ENCODE peak calls at places on chromosome 7, in four cellular contexts. Y is Peyer's patch, P is RWPE1, E is A549. U is an unnamed sample.

GRCh38 chr7:27587429-27587828 is 75.3 kb downstream of the HIBADH start:
- DNase-seq in Y (no peak), P (no peak), E (no peak), U (no peak)

GRCh38 chr7:87935373-87935706 is 1.3 kb downstream of the ADAM22 start:
- DNase-seq in Y (no peak), P (no peak), E (no peak), U (no peak)

GRCh38 chr7:104627516-104627915 is 299.1 kb downstream of the LHFPL3 start:
- DNase-seq in Y (no peak), P (peak; percentile 32), E (no peak), U (no peak)

GRCh38 chr7:155131090-155131489 is 61.0 kb downstream of the HTR5A start:
- DNase-seq in Y (no peak), P (no peak), E (no peak), U (no peak)

GRCh38 chr7:37352974-37353948 is 95.4 kb downstream of the ELMO1 start:
- DNase-seq in Y (no peak), P (no peak), E (no peak), U (peak; percentile 73)

GRCh38 chr7:132354527-132354926 is 221.7 kb downstream of the PLXNA4 start:
- DNase-seq in Y (no peak), P (no peak), E (no peak), U (no peak)

GRCh38 chr7:134483296-134483695 is 24.4 kb upstream of the AKR1B1 start:
- DNase-seq in Y (no peak), P (no peak), E (peak; percentile 29), U (no peak)

GRCh38 chr7:122143376-122143750 is 686 bp downstream of the AASS start:
- DNase-seq in Y (peak; percentile 57), P (no peak), E (no peak), U (no peak)

GRCh38 chr7:148773344-148773743 is 74.6 kb downstream of the CUL1 start:
- DNase-seq in Y (no peak), P (no peak), E (no peak), U (peak; percentile 44)

GRCh38 chr7:108282427-108282996 is 152.4 kb upstream of the LAMB4 start:
- DNase-seq in Y (no peak), P (no peak), E (no peak), U (no peak)

GRCh38 chr7:135342887-135343286 is 109.2 kb downstream of the STRA8 start:
- DNase-seq in Y (no peak), P (no peak), E (no peak), U (no peak)

GRCh38 chr7:128114806-128115205 is 83.6 kb upstream of the LRRC4 start:
- DNase-seq in Y (peak; percentile 16), P (no peak), E (no peak), U (no peak)

GRCh38 chr7:102254521-102254920 is 32.1 kb upstream of the SH2B2 start:
- DNase-seq in Y (no peak), P (no peak), E (no peak), U (no peak)

GRCh38 chr7:43648725-43649406 is 66.0 kb downstream of the STK17A start:
- DNase-seq in Y (no peak), P (peak; percentile 42), E (no peak), U (peak; percentile 62)

GRCh38 chr7:50156163-50156562 is 63.1 kb upstream of the ZPBP start:
- DNase-seq in Y (no peak), P (no peak), E (no peak), U (no peak)

GRCh38 chr7:156635529-156636385 is 4.8 kb upstream of the RNF32 start:
- DNase-seq in Y (no peak), P (no peak), E (no peak), U (no peak)

GRCh38 chr7:68718059-68718685 is 880.1 kb upstream of the AUTS2 start:
- DNase-seq in Y (no peak), P (no peak), E (no peak), U (no peak)

GRCh38 chr7:50531401-50531906 is 33.8 kb downstream of the DDC start:
- DNase-seq in Y (no peak), P (peak; percentile 89), E (no peak), U (no peak)

GRCh38 chr7:11128500-11128899 is 154.8 kb downstream of the PHF14 start:
- DNase-seq in Y (no peak), P (no peak), E (no peak), U (no peak)

GRCh38 chr7:101775181-101775580 is 42.2 kb upstream of the CUX1 start:
- DNase-seq in Y (no peak), P (no peak), E (no peak), U (no peak)

GRCh38 chr7:129896568-129897382 is 56.0 kb downstream of the UBE2H start:
- DNase-seq in Y (no peak), P (peak; percentile 44), E (no peak), U (no peak)

GRCh38 chr7:155769701-155770100 is 42.6 kb downstream of the SHH start:
- DNase-seq in Y (no peak), P (no peak), E (no peak), U (no peak)

GRCh38 chr7:35370694-35371093 is 116.8 kb upstream of the TBX20 start:
- DNase-seq in Y (no peak), P (no peak), E (no peak), U (no peak)

GRCh38 chr7:139246905-139247304 is 15.9 kb downstream of the UBN2 start:
- DNase-seq in Y (no peak), P (no peak), E (no peak), U (no peak)

GRCh38 chr7:147412109-147412508 is 1178.5 kb upstream of the C7orf33 start:
- DNase-seq in Y (no peak), P (no peak), E (no peak), U (no peak)

GRCh38 chr7:151167197-151167911 is at the start of gene GBX1:
- DNase-seq in Y (no peak), P (no peak), E (peak; percentile 57), U (no peak)

GRCh38 chr7:35250941-35251340 is 3.0 kb downstream of the TBX20 start:
- DNase-seq in Y (no peak), P (no peak), E (no peak), U (peak; percentile 37)

GRCh38 chr7:90597879-90598278 is 1.8 kb downstream of the CDK14 start:
- DNase-seq in Y (no peak), P (peak; percentile 1), E (no peak), U (no peak)

GRCh38 chr7:2719007-2719406 is 31.0 kb downstream of the AMZ1 start:
- DNase-seq in Y (no peak), P (peak; percentile 43), E (peak; percentile 83), U (peak; percentile 84)

GRCh38 chr7:55130079-55130476 is 111.3 kb downstream of the EGFR start:
- DNase-seq in Y (no peak), P (no peak), E (peak; percentile 13), U (no peak)

GRCh38 chr7:36227223-36227622 is 74.2 kb downstream of the EEPD1 start:
- DNase-seq in Y (no peak), P (no peak), E (no peak), U (no peak)

GRCh38 chr7:47181609-47182264 is 400.2 kb downstream of the TNS3 start:
- DNase-seq in Y (no peak), P (no peak), E (no peak), U (no peak)

GRCh38 chr7:155961241-155962190 is 149.3 kb upstream of the SHH start:
- DNase-seq in Y (peak; percentile 65), P (peak; percentile 49), E (no peak), U (no peak)

GRCh38 chr7:99252166-99252895 is 20.3 kb upstream of the MYH16 start:
- DNase-seq in Y (no peak), P (no peak), E (no peak), U (no peak)

GRCh38 chr7:136023134-136023869 is 46.1 kb upstream of the MTPN start:
- DNase-seq in Y (no peak), P (no peak), E (no peak), U (no peak)

GRCh38 chr7:39621261-39621660 is 2.1 kb upstream of the RALA start:
- DNase-seq in Y (no peak), P (peak; percentile 45), E (no peak), U (no peak)

DNA sequence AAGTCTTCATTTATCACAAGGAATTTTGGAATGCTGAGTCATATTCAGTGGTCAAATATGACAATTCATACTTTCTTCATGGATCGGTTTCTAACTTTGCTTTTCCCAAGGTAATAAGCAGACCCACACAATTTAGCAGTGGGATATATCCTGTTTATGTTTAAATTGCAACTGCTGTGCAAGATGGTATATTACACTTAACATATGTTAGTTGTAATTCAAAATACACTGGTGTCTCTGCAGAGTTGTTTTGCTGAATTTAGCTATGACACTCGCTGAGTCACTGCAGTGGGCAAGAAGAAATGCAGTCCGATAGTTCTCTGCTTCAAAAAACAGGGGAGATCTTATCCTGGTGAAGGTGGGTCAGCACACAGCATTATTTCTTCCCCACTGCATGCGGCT is 194.8 kb upstream of the PTN start:
- DNase-seq in Y (no peak), P (no peak), E (no peak), U (no peak)
- H3K27ac ChIP-seq in Y (no peak overlapping the region), P (no peak overlapping the region), E (no peak overlapping the region), U (no peak overlapping the region)

DNA sequence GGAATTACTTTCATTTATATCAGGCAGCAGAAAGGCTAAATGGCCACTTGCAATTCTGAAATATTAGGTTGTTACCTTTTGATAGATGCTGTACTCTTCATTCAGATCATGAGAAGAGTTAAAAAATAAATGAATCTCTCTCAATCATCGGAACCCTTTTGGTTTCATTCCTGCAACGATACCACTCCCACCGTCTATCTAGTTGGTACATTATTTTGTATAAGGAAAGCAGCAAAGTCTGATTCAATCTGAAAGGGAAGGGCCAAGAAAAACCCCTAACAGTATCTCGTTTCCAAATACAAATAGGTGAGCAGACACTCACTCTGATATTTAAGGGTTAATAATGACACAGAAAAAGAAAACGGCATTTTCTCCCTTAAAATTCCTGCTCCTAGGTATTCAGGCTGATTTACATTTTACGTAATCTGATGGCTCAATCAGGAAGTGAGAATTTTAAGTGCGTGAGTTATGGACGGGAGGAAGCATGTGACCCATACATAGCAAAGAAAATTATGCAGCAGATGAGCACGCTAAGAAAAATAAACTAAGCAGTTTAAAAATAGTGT is 209.4 kb upstream of the KLF14 start:
- DNase-seq in Y (no peak), P (peak; percentile 55), E (peak; percentile 52), U (no peak)
- H3K27ac ChIP-seq in Y (peak overlapping the region; percentile 82), P (no peak overlapping the region), E (peak overlapping the region; percentile 87), U (peak overlapping the region; percentile 97)

GRCh38 chr7:471866-472639 is 47.6 kb downstream of the PDGFA start:
- DNase-seq in Y (peak; percentile 51), P (peak; percentile 89), E (no peak), U (no peak)
- H3K27ac ChIP-seq in Y (peak overlapping the region; percentile 55), P (peak overlapping the region; percentile 99), E (peak overlapping the region; percentile 46), U (no peak overlapping the region)

DNA sequence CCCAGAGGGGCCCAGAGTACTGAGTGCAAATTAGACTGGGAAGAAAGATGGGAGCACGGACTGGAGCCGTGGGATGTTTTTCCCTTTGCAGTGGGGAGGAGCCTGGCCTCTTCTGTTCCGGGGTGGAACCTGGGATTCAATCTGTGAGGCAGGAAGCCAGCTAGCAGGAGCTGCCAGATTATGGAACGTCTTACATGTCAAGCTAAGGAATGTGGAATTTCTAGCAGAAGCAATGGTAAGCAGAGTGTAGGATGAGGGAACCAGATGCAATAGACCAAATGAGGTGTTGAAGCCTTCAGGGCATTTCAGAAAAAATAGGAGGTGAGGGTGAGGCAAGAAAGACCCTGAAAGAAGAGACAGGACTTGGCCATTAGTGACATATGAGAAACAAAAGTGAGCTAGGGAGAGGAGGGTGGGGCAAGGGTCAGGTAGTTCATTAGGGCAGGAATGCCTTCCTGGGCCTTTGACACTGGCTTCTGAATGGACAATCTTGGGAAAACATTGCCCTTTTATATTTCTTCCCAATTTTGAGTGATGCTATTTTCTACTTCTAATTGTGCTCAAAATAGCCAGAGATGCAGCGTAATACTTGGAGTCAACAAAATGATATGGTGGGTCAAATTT is 105.5 kb downstream of the CHN2 start:
- DNase-seq in Y (no peak), P (peak; percentile 41), E (no peak), U (no peak)
- H3K27ac ChIP-seq in Y (no peak overlapping the region), P (peak overlapping the region; percentile 31), E (no peak overlapping the region), U (no peak overlapping the region)

U was measured in CD4-positive, CD25-positive, alpha-beta regulatory T cell.